ENCODE peak calls at places on chromosome 9, in ten cellular contexts. F is neuronal stem cell; J is natural killer cell; R is NCI-H345; K is SK-MEL-5; A is Right ventricle myocardium superior; B is CD8-positive, alpha-beta T cell; G is neural crest cell; Q is stimulated activated CD4-positive, alpha-beta T cell treated with anti-CD3 and anti-CD28 coated beads, Interleukin-2, amount 100 ng/mL, for 48 hours; N is mesothelial cell of epicardium. L is an unnamed sample.

GRCh38 chr9:128244443-128245226 is 31.2 kb downstream of the GOLGA2 start:
- DNase-seq in F (no peak), J (no peak), R (no peak), K (peak), A (peak), B (no peak), G (peak), Q (no peak), N (peak), L (peak)

GRCh38 chr9:70195456-70195855 is 63.3 kb upstream of the SMC5 start:
- DNase-seq in F (no peak), J (no peak), R (no peak), K (no peak), A (no peak), B (no peak), G (no peak), Q (no peak), N (no peak), L (peak)

GRCh38 chr9:64773491-64773931 is 511.5 kb downstream of the FOXD4L5 start:
- DNase-seq in F (peak), J (peak), R (no peak), K (no peak), A (peak), B (peak), G (no peak), Q (no peak), N (peak), L (no peak)

GRCh38 chr9:133261753-133262120 is 13.3 kb downstream of the ABO start:
- DNase-seq in F (no peak), J (no peak), R (no peak), K (no peak), A (no peak), B (no peak), G (no peak), Q (no peak), N (no peak), L (no peak)

GRCh38 chr9:89418882-89419641 is 78.9 kb downstream of the SEMA4D start:
- DNase-seq in F (no peak), J (peak), R (no peak), K (no peak), A (no peak), B (peak), G (no peak), Q (peak), N (no peak), L (no peak)

GRCh38 chr9:35349287-35349990 is 140.5 kb upstream of the RUSC2 start:
- DNase-seq in F (no peak), J (no peak), R (no peak), K (no peak), A (no peak), B (no peak), G (no peak), Q (no peak), N (no peak), L (no peak)

GRCh38 chr9:110583237-110583636 is 3.7 kb upstream of the SVEP1 start:
- DNase-seq in F (no peak), J (no peak), R (no peak), K (peak), A (no peak), B (no peak), G (no peak), Q (no peak), N (no peak), L (peak)

GRCh38 chr9:103802068-103802467 is 292.0 kb upstream of the SMC2 start:
- DNase-seq in F (no peak), J (no peak), R (no peak), K (no peak), A (no peak), B (no peak), G (no peak), Q (no peak), N (no peak), L (no peak)

GRCh38 chr9:113978954-113979712 is 99.0 kb downstream of the AMBP start:
- DNase-seq in F (no peak), J (no peak), R (no peak), K (no peak), A (no peak), B (no peak), G (no peak), Q (no peak), N (no peak), L (peak)

GRCh38 chr9:115615821-115616665 is 498.1 kb upstream of the TNC start:
- DNase-seq in F (no peak), J (no peak), R (no peak), K (no peak), A (no peak), B (no peak), G (no peak), Q (no peak), N (no peak), L (peak)

GRCh38 chr9:100449420-100449819 is 22.5 kb downstream of the MSANTD3 start:
- DNase-seq in F (no peak), J (no peak), R (no peak), K (no peak), A (no peak), B (no peak), G (no peak), Q (no peak), N (no peak), L (no peak)

GRCh38 chr9:135522137-135522877 is 1.1 kb downstream of the LCN1 start:
- DNase-seq in F (no peak), J (peak), R (no peak), K (no peak), A (no peak), B (peak), G (no peak), Q (no peak), N (no peak), L (no peak)

GRCh38 chr9:80294318-80294717 is 722.6 kb downstream of the TLE4 start:
- DNase-seq in F (no peak), J (no peak), R (no peak), K (no peak), A (no peak), B (no peak), G (no peak), Q (no peak), N (no peak), L (no peak)

GRCh38 chr9:127875306-127875966 is 2.0 kb downstream of the AK1 start:
- DNase-seq in F (no peak), J (no peak), R (no peak), K (no peak), A (no peak), B (no peak), G (no peak), Q (no peak), N (no peak), L (peak)

GRCh38 chr9:136047775-136048559 is 47.1 kb downstream of the NACC2 start:
- DNase-seq in F (no peak), J (no peak), R (no peak), K (no peak), A (no peak), B (no peak), G (no peak), Q (no peak), N (no peak), L (no peak)

GRCh38 chr9:37683531-37684371 is 33.0 kb downstream of the FRMPD1 start:
- DNase-seq in F (no peak), J (no peak), R (no peak), K (no peak), A (no peak), B (no peak), G (no peak), Q (no peak), N (no peak), L (no peak)

GRCh38 chr9:85185486-85186217 is 516.1 kb downstream of the NTRK2 start:
- DNase-seq in F (no peak), J (no peak), R (no peak), K (no peak), A (no peak), B (no peak), G (no peak), Q (no peak), N (no peak), L (no peak)

GRCh38 chr9:23707249-23707648 is 118.8 kb downstream of the ELAVL2 start:
- DNase-seq in F (no peak), J (no peak), R (no peak), K (no peak), A (no peak), B (no peak), G (no peak), Q (no peak), N (no peak), L (no peak)

GRCh38 chr9:97300586-97300985 is 6.9 kb upstream of the CCDC180 start:
- DNase-seq in F (no peak), J (no peak), R (no peak), K (no peak), A (no peak), B (no peak), G (no peak), Q (no peak), N (no peak), L (no peak)

GRCh38 chr9:131712151-131712716 is 27.6 kb downstream of the RAPGEF1 start:
- DNase-seq in F (no peak), J (no peak), R (no peak), K (no peak), A (no peak), B (no peak), G (no peak), Q (no peak), N (no peak), L (no peak)

L was measured in AG08395.